ENCODE peak calls at places on chromosomes 12 and 14, in four cellular contexts. I is Panc1; L is heart right ventricle; W is CD4-positive, CD25-positive, alpha-beta regulatory T cell. M is an unnamed sample.

GRCh38 chr14:55212611-55213010 is 21.2 kb upstream of the DLGAP5 start:
- DNase-seq in I (no peak), L (no peak), W (no peak), M (no peak)

GRCh38 chr14:51602176-51602759 is 49.4 kb upstream of the FRMD6 start:
- DNase-seq in L (no peak), W (no peak), I (no peak), M (no peak)

GRCh38 chr12:49783917-49784676 is 42.7 kb downstream of the TMBIM6 start:
- DNase-seq in L (no peak), W (no peak), I (no peak), M (no peak)

GRCh38 chr14:35715079-35715478 is 94.0 kb downstream of the RALGAPA1 start:
- DNase-seq in I (no peak), L (no peak), W (no peak), M (no peak)

GRCh38 chr14:70622111-70622712 is 19.5 kb upstream of the TTC9 start:
- DNase-seq in L (peak; percentile 16), I (no peak), W (peak; percentile 64), M (no peak)

GRCh38 chr14:60775296-60775695 is 40.7 kb downstream of the MNAT1 start:
- DNase-seq in I (no peak), L (no peak), W (no peak), M (no peak)

GRCh38 chr12:91609283-91609682 is 426.7 kb upstream of the DCN start:
- DNase-seq in W (no peak), L (no peak), I (no peak), M (no peak)

GRCh38 chr14:55389330-55389729 is 22.3 kb downstream of the ATG14 start:
- DNase-seq in L (no peak), I (no peak), W (no peak), M (no peak)

GRCh38 chr12:4210158-4210557 is 63.4 kb upstream of the CCND2 start:
- DNase-seq in I (no peak), W (no peak), L (no peak), M (no peak)

GRCh38 chr12:48007206-48007605 is 2.9 kb upstream of the COL2A1 start:
- DNase-seq in L (no peak), W (no peak), I (no peak), M (no peak)

GRCh38 chr14:61501714-61502458 is 180.5 kb downstream of the PRKCH start:
- DNase-seq in L (no peak), W (no peak), I (no peak), M (no peak)

GRCh38 chr12:76029982-76030377 is 1.6 kb downstream of the PHLDA1 start:
- DNase-seq in I (no peak), L (no peak), W (peak; percentile 33), M (no peak)

GRCh38 chr12:122849352-122850047 is 14.2 kb downstream of the HIP1R start:
- DNase-seq in I (no peak), W (no peak), L (no peak), M (no peak)

GRCh38 chr14:45426685-45427282 is 173.8 kb upstream of the MIS18BP1 start:
- DNase-seq in W (peak; percentile 40), I (peak; percentile 12), L (no peak), M (no peak)

GRCh38 chr12:92995258-92995905 is 66.3 kb upstream of the EEA1 start:
- DNase-seq in L (no peak), W (no peak), I (no peak), M (no peak)

GRCh38 chr12:3838065-3838464 is 35.1 kb downstream of the PARP11 start:
- DNase-seq in I (no peak), L (no peak), W (no peak), M (no peak)

GRCh38 chr12:104609083-104609844 is 152.5 kb downstream of the CHST11 start:
- DNase-seq in I (no peak), L (no peak), W (no peak), M (no peak)

GRCh38 chr12:20212036-20212435 is 156.3 kb upstream of the PDE3A start:
- DNase-seq in I (no peak), W (no peak), L (no peak), M (no peak)

GRCh38 chr14:78417532-78417931 is 247.4 kb downstream of the NRXN3 start:
- DNase-seq in I (no peak), L (no peak), W (no peak), M (no peak)

GRCh38 chr14:85106491-85106890 is 423.5 kb upstream of the FLRT2 start:
- DNase-seq in L (no peak), W (no peak), I (no peak), M (no peak)

GRCh38 chr14:59195898-59196297 is 7.4 kb downstream of the DAAM1 start:
- DNase-seq in W (no peak), I (no peak), L (no peak), M (no peak)

GRCh38 chr12:12436831-12437345 is 80.0 kb downstream of the BORCS5 start:
- DNase-seq in W (no peak), I (no peak), L (no peak), M (no peak)

GRCh38 chr12:118015944-118016343 is 559 bp upstream of the RFC5 start:
- DNase-seq in W (no peak), L (no peak), I (no peak), M (no peak)

GRCh38 chr14:23389396-23389795 is 12.6 kb downstream of the CMTM5 start:
- DNase-seq in L (no peak), I (no peak), W (no peak), M (no peak)
- H3K36me3 ChIP-seq in L (peaks cover 5% of the 10 kb centered on the region), I (no peaks in the 10 kb centered on the region), W (no peaks in the 10 kb centered on the region), M (no peaks in the 10 kb centered on the region)

GRCh38 chr14:103686831-103687485 is 28.3 kb downstream of the XRCC3 start:
- DNase-seq in I (no peak), L (no peak), W (no peak), M (no peak)

GRCh38 chr14:103685276-103686211 is 29.7 kb downstream of the XRCC3 start:
- DNase-seq in L (no peak), W (no peak), I (no peak), M (no peak)

GRCh38 chr14:103684871-103685270 is 30.4 kb downstream of the XRCC3 start:
- DNase-seq in W (no peak), I (no peak), L (no peak), M (no peak)

GRCh38 chr14:103683139-103683538 is 32.1 kb downstream of the XRCC3 start:
- DNase-seq in L (no peak), I (no peak), W (no peak), M (no peak)

GRCh38 chr14:103684471-103684870 is 30.8 kb downstream of the XRCC3 start:
- DNase-seq in I (no peak), L (no peak), W (no peak), M (no peak)
- H3K36me3 ChIP-seq in I (peaks cover 9% of the 10 kb centered on the region), L (no peaks in the 10 kb centered on the region), W (peaks cover 93% of the 10 kb centered on the region), M (peaks cover 3% of the 10 kb centered on the region)

GRCh38 chr12:124323771-124324530 is 29.1 kb downstream of the RFLNA start:
- DNase-seq in L (no peak), W (no peak), I (no peak), M (no peak)
- H3K36me3 ChIP-seq in L (peaks cover 3% of the 10 kb centered on the region), W (peaks cover 30% of the 10 kb centered on the region), I (peaks cover 9% of the 10 kb centered on the region), M (peaks cover 11% of the 10 kb centered on the region)

GRCh38 chr12:108117163-108117849 is 11.8 kb upstream of the WSCD2 start:
- DNase-seq in I (no peak), L (no peak), W (no peak), M (no peak)
- H3K36me3 ChIP-seq in I (no peaks in the 10 kb centered on the region), L (no peaks in the 10 kb centered on the region), W (no peaks in the 10 kb centered on the region), M (no peaks in the 10 kb centered on the region)

GRCh38 chr14:69234106-69234505 is 25.9 kb upstream of the GALNT16 start:
- DNase-seq in W (no peak), L (no peak), I (no peak), M (no peak)
- H3K36me3 ChIP-seq in W (peaks cover 47% of the 10 kb centered on the region), L (no peaks in the 10 kb centered on the region), I (no peaks in the 10 kb centered on the region), M (peaks cover 3% of the 10 kb centered on the region)

DNA sequence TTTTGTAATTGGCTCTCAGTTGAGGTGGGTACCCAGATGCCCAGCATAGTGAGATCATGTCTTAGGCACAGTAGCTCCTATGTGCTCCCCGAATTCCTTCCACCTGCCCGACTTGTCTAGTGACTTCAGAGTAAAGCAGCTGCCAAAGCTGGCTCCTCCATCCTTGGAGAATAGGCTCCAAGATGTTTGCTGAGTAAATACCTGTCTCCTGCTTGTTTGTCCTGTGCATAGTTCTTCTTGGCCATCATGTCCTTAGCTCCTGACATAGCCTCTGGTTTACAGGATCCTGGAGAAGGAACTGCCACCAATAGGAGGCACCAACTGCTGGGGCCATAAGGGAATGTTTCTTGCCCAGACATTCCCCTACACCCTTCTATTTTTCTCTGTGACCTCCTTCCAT is 52.6 kb upstream of the CISTR start:
- DNase-seq in I (no peak), W (no peak), L (no peak), M (no peak)
- H3K36me3 ChIP-seq in I (no peaks in the 10 kb centered on the region), W (no peaks in the 10 kb centered on the region), L (no peaks in the 10 kb centered on the region), M (no peaks in the 10 kb centered on the region)

GRCh38 chr12:14946162-14946561 is 7.8 kb upstream of the ERP27 start:
- DNase-seq in W (no peak), L (no peak), I (no peak), M (no peak)
- H3K36me3 ChIP-seq in W (peaks cover 93% of the 10 kb centered on the region), L (no peaks in the 10 kb centered on the region), I (no peaks in the 10 kb centered on the region), M (no peaks in the 10 kb centered on the region)

M was measured in kidney epithelial cell.